ENCODE peak calls at places on chromosome 1, in six cellular contexts. A, N, G, T, E and H are unnamed samples.

GRCh38 chr1:55400560-55400959 is 185.4 kb upstream of the USP24 start:
- DNase-seq in A (no peak), N (no peak), G (no peak), T (no peak), E (no peak), H (no peak)

GRCh38 chr1:17922833-17923232 is 167.7 kb downstream of the ACTL8 start:
- DNase-seq in A (no peak), N (no peak), G (no peak), T (peak; percentile 36), E (no peak), H (no peak)

GRCh38 chr1:201310986-201311355 is 27.7 kb downstream of the PKP1 start:
- DNase-seq in A (no peak), N (no peak), G (no peak), T (no peak), E (no peak), H (no peak)

GRCh38 chr1:12460911-12461621 is 156.9 kb downstream of the DHRS3 start:
- DNase-seq in A (no peak), N (no peak), G (no peak), T (peak; percentile 81), E (peak; percentile 77), H (peak; percentile 55)

GRCh38 chr1:56508523-56508983 is 70.8 kb downstream of the PLPP3 start:
- DNase-seq in A (no peak), N (no peak), G (no peak), T (peak; percentile 78), E (no peak), H (no peak)

GRCh38 chr1:22662318-22662717 is 9.3 kb downstream of the C1QB start:
- DNase-seq in A (no peak), N (no peak), G (no peak), T (no peak), E (no peak), H (no peak)

GRCh38 chr1:243473281-243474210 is 217.7 kb downstream of the SDCCAG8 start:
- DNase-seq in A (no peak), N (no peak), G (no peak), T (no peak), E (no peak), H (no peak)

GRCh38 chr1:29237906-29238600 is 1.7 kb downstream of the PTPRU start:
- DNase-seq in A (no peak), N (no peak), G (peak; percentile 63), T (peak; percentile 44), E (no peak), H (no peak)

GRCh38 chr1:31102501-31102950 is 37.0 kb upstream of the PUM1 start:
- DNase-seq in A (no peak), N (no peak), G (no peak), T (no peak), E (no peak), H (no peak)

GRCh38 chr1:186620951-186621350 is 59.3 kb downstream of the PTGS2 start:
- DNase-seq in A (no peak), N (no peak), G (no peak), T (no peak), E (no peak), H (no peak)

GRCh38 chr1:117020526-117021156 is 19.1 kb downstream of the CD101 start:
- DNase-seq in A (no peak), N (no peak), G (no peak), T (no peak), E (no peak), H (no peak)